ENCODE peak calls at places on chromosomes 2 and 18, in six cellular contexts. One of them, this sample, is unnamed. For H3K4me1, the result is how much of the 10 kb centered on the place peaks cover.

GRCh38 chr18:59269563-59270214 is 3.6 kb downstream of the RAX start:
- DNase-seq in body of pancreas: no peak
- DNase-seq in right atrium auricular region: no peak
- DNase-seq in tibial artery: no peak
- DNase-seq in sigmoid colon: no peak
- DNase-seq in prostate gland: no peak
- DNase-seq in this sample: no peak

GRCh38 chr18:24799176-24799575 is 338.7 kb downstream of the HRH4 start:
- DNase-seq in body of pancreas: no peak
- DNase-seq in right atrium auricular region: no peak
- DNase-seq in tibial artery: no peak
- DNase-seq in sigmoid colon: no peak
- DNase-seq in prostate gland: no peak
- DNase-seq in this sample: peak

GRCh38 chr2:807300-807699 is 130.1 kb upstream of the TMEM18 start:
- DNase-seq in body of pancreas: no peak
- DNase-seq in right atrium auricular region: no peak
- DNase-seq in tibial artery: no peak
- DNase-seq in sigmoid colon: no peak
- DNase-seq in prostate gland: no peak
- DNase-seq in this sample: no peak

GRCh38 chr2:113240915-113241911 is 37.5 kb downstream of the PAX8 start:
- DNase-seq in body of pancreas: peak
- DNase-seq in right atrium auricular region: peak
- DNase-seq in tibial artery: peak
- DNase-seq in sigmoid colon: peak
- DNase-seq in prostate gland: no peak
- DNase-seq in this sample: peak

GRCh38 chr2:101160454-101160853 is 9.3 kb upstream of the TBC1D8 start:
- DNase-seq in body of pancreas: peak
- DNase-seq in right atrium auricular region: no peak
- DNase-seq in tibial artery: no peak
- DNase-seq in sigmoid colon: no peak
- DNase-seq in prostate gland: no peak
- DNase-seq in this sample: no peak

GRCh38 chr2:7430869-7431641 is 513.8 kb downstream of the RNF144A start:
- DNase-seq in body of pancreas: peak
- DNase-seq in right atrium auricular region: no peak
- DNase-seq in tibial artery: peak
- DNase-seq in sigmoid colon: no peak
- DNase-seq in prostate gland: no peak
- DNase-seq in this sample: no peak

GRCh38 chr2:241095594-241096290 is 6.3 kb downstream of the MTERF4 start:
- DNase-seq in body of pancreas: no peak
- DNase-seq in right atrium auricular region: no peak
- DNase-seq in tibial artery: no peak
- DNase-seq in sigmoid colon: no peak
- DNase-seq in prostate gland: no peak
- DNase-seq in this sample: no peak

GRCh38 chr2:170455617-170456426 is 259.3 kb upstream of the SP5 start:
- DNase-seq in body of pancreas: no peak
- DNase-seq in right atrium auricular region: no peak
- DNase-seq in tibial artery: no peak
- DNase-seq in sigmoid colon: no peak
- DNase-seq in prostate gland: peak
- DNase-seq in this sample: no peak

GRCh38 chr2:74777161-74777900 is 56.6 kb upstream of the HK2 start:
- DNase-seq in body of pancreas: no peak
- DNase-seq in right atrium auricular region: no peak
- DNase-seq in tibial artery: no peak
- DNase-seq in sigmoid colon: no peak
- DNase-seq in prostate gland: no peak
- DNase-seq in this sample: no peak

GRCh38 chr18:61817086-61817485 is 75.7 kb downstream of the RNF152 start:
- DNase-seq in body of pancreas: no peak
- DNase-seq in right atrium auricular region: no peak
- DNase-seq in tibial artery: no peak
- DNase-seq in sigmoid colon: no peak
- DNase-seq in prostate gland: no peak
- DNase-seq in this sample: no peak

GRCh38 chr18:55113800-55114199 is 154.5 kb upstream of the CCDC68 start:
- DNase-seq in body of pancreas: no peak
- DNase-seq in right atrium auricular region: no peak
- DNase-seq in tibial artery: no peak
- DNase-seq in sigmoid colon: no peak
- DNase-seq in prostate gland: no peak
- DNase-seq in this sample: no peak

GRCh38 chr2:162301151-162301804 is 17.2 kb downstream of the IFIH1 start:
- DNase-seq in body of pancreas: peak
- DNase-seq in right atrium auricular region: no peak
- DNase-seq in tibial artery: no peak
- DNase-seq in sigmoid colon: no peak
- DNase-seq in prostate gland: peak
- DNase-seq in this sample: peak

GRCh38 chr18:12939161-12939560 is 8.7 kb upstream of the SEH1L start:
- DNase-seq in body of pancreas: no peak
- DNase-seq in right atrium auricular region: no peak
- DNase-seq in tibial artery: no peak
- DNase-seq in sigmoid colon: no peak
- DNase-seq in prostate gland: no peak
- DNase-seq in this sample: no peak

GRCh38 chr2:113138428-113139322 is 11.3 kb downstream of the IL1RN start:
- DNase-seq in body of pancreas: peak
- DNase-seq in right atrium auricular region: peak
- DNase-seq in tibial artery: no peak
- DNase-seq in sigmoid colon: no peak
- DNase-seq in prostate gland: peak
- DNase-seq in this sample: peak

GRCh38 chr2:102340778-102341177 is 14.8 kb upstream of the IL18R1 start:
- DNase-seq in body of pancreas: no peak
- DNase-seq in right atrium auricular region: no peak
- DNase-seq in tibial artery: no peak
- DNase-seq in sigmoid colon: no peak
- DNase-seq in prostate gland: no peak
- DNase-seq in this sample: no peak

GRCh38 chr2:64203131-64204005 is 59.1 kb upstream of the PELI1 start:
- DNase-seq in body of pancreas: no peak
- DNase-seq in right atrium auricular region: no peak
- DNase-seq in tibial artery: no peak
- DNase-seq in sigmoid colon: no peak
- DNase-seq in prostate gland: no peak
- DNase-seq in this sample: no peak

GRCh38 chr2:128444044-128444771 is 125.5 kb upstream of the HS6ST1 start:
- DNase-seq in body of pancreas: no peak
- DNase-seq in right atrium auricular region: peak
- DNase-seq in tibial artery: peak
- DNase-seq in sigmoid colon: peak
- DNase-seq in prostate gland: no peak
- DNase-seq in this sample: no peak

GRCh38 chr2:84900951-84901350 is 4.5 kb upstream of the TMSB10 start:
- DNase-seq in body of pancreas: no peak
- DNase-seq in right atrium auricular region: peak
- DNase-seq in tibial artery: no peak
- DNase-seq in sigmoid colon: no peak
- DNase-seq in prostate gland: no peak
- DNase-seq in this sample: no peak

GRCh38 chr2:84899181-84899580 is 6.3 kb upstream of the TMSB10 start:
- DNase-seq in body of pancreas: no peak
- DNase-seq in right atrium auricular region: no peak
- DNase-seq in tibial artery: no peak
- DNase-seq in sigmoid colon: peak
- DNase-seq in prostate gland: no peak
- DNase-seq in this sample: peak

GRCh38 chr2:84899681-84900080 is 5.8 kb upstream of the TMSB10 start:
- DNase-seq in body of pancreas: peak
- DNase-seq in right atrium auricular region: peak
- DNase-seq in tibial artery: no peak
- DNase-seq in sigmoid colon: no peak
- DNase-seq in prostate gland: no peak
- DNase-seq in this sample: no peak

GRCh38 chr2:84894758-84895520 is 10.5 kb upstream of the TMSB10 start:
- DNase-seq in body of pancreas: no peak
- DNase-seq in right atrium auricular region: no peak
- DNase-seq in tibial artery: no peak
- DNase-seq in sigmoid colon: peak
- DNase-seq in prostate gland: no peak
- DNase-seq in this sample: peak

DNA sequence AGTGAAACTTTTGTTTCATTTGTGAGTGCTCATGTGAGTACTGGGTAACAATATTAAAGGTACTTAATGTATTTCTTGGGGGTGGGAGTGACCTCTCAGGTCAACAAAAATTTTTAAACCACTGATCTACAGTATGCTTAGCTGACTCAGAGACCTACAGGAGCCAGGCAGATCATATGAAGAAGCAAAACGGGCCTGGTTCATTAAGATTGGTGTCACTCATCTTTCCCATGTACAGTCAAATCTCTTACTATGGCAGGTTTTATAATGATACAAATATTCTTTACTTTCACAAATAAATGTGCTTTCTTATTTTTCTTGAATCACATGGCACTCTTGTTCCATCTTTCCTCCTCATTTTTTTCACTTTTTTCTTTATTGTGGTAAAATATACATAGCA is 7.7 kb upstream of the TMSB10 start:
- DNase-seq in body of pancreas: no peak
- DNase-seq in right atrium auricular region: no peak
- DNase-seq in tibial artery: no peak
- DNase-seq in sigmoid colon: no peak
- DNase-seq in prostate gland: no peak
- DNase-seq in this sample: no peak
- H3K4me1 ChIP-seq in body of pancreas: under half
- H3K4me1 ChIP-seq in right atrium auricular region: under half
- H3K4me1 ChIP-seq in tibial artery: under half
- H3K4me1 ChIP-seq in sigmoid colon: under half
- H3K4me1 ChIP-seq in prostate gland: under half
- H3K4me1 ChIP-seq in this sample: under half

GRCh38 chr2:30476636-30477035 is 29.6 kb downstream of the LCLAT1 start:
- DNase-seq in body of pancreas: no peak
- DNase-seq in right atrium auricular region: no peak
- DNase-seq in tibial artery: no peak
- DNase-seq in sigmoid colon: no peak
- DNase-seq in prostate gland: no peak
- DNase-seq in this sample: no peak
- H3K27ac ChIP-seq in body of pancreas: no peak
- H3K27ac ChIP-seq in right atrium auricular region: no peak
- H3K27ac ChIP-seq in tibial artery: peak
- H3K27ac ChIP-seq in sigmoid colon: peak
- H3K27ac ChIP-seq in prostate gland: no peak
- H3K27ac ChIP-seq in this sample: no peak

GRCh38 chr2:41204315-41204714 is 752.4 kb upstream of the SLC8A1 start:
- DNase-seq in body of pancreas: no peak
- DNase-seq in right atrium auricular region: no peak
- DNase-seq in tibial artery: no peak
- DNase-seq in sigmoid colon: no peak
- DNase-seq in prostate gland: no peak
- DNase-seq in this sample: no peak

GRCh38 chr2:41197781-41198180 is 745.9 kb upstream of the SLC8A1 start:
- DNase-seq in body of pancreas: no peak
- DNase-seq in right atrium auricular region: no peak
- DNase-seq in tibial artery: no peak
- DNase-seq in sigmoid colon: no peak
- DNase-seq in prostate gland: no peak
- DNase-seq in this sample: no peak

GRCh38 chr2:41194235-41194634 is 742.3 kb upstream of the SLC8A1 start:
- DNase-seq in body of pancreas: peak
- DNase-seq in right atrium auricular region: peak
- DNase-seq in tibial artery: no peak
- DNase-seq in sigmoid colon: no peak
- DNase-seq in prostate gland: no peak
- DNase-seq in this sample: peak

GRCh38 chr2:41199320-41199719 is 747.4 kb upstream of the SLC8A1 start:
- DNase-seq in body of pancreas: no peak
- DNase-seq in right atrium auricular region: no peak
- DNase-seq in tibial artery: no peak
- DNase-seq in sigmoid colon: no peak
- DNase-seq in prostate gland: no peak
- DNase-seq in this sample: no peak
- H3K4me1 ChIP-seq in body of pancreas: under half
- H3K4me1 ChIP-seq in right atrium auricular region: under half
- H3K4me1 ChIP-seq in tibial artery: under half
- H3K4me1 ChIP-seq in sigmoid colon: under half
- H3K4me1 ChIP-seq in prostate gland: under half
- H3K4me1 ChIP-seq in this sample: under half

GRCh38 chr18:31679133-31679731 is 5.1 kb downstream of the B4GALT6 start:
- DNase-seq in body of pancreas: no peak
- DNase-seq in right atrium auricular region: no peak
- DNase-seq in tibial artery: no peak
- DNase-seq in sigmoid colon: no peak
- DNase-seq in prostate gland: no peak
- DNase-seq in this sample: no peak

GRCh38 chr18:31677592-31677991 is 6.8 kb downstream of the B4GALT6 start:
- DNase-seq in body of pancreas: no peak
- DNase-seq in right atrium auricular region: no peak
- DNase-seq in tibial artery: no peak
- DNase-seq in sigmoid colon: no peak
- DNase-seq in prostate gland: no peak
- DNase-seq in this sample: no peak

GRCh38 chr18:31678425-31678824 is 6.0 kb downstream of the B4GALT6 start:
- DNase-seq in body of pancreas: no peak
- DNase-seq in right atrium auricular region: no peak
- DNase-seq in tibial artery: no peak
- DNase-seq in sigmoid colon: no peak
- DNase-seq in prostate gland: no peak
- DNase-seq in this sample: no peak

GRCh38 chr18:31680836-31681568 is 3.4 kb downstream of the B4GALT6 start:
- DNase-seq in body of pancreas: no peak
- DNase-seq in right atrium auricular region: no peak
- DNase-seq in tibial artery: no peak
- DNase-seq in sigmoid colon: no peak
- DNase-seq in prostate gland: no peak
- DNase-seq in this sample: no peak

DNA sequence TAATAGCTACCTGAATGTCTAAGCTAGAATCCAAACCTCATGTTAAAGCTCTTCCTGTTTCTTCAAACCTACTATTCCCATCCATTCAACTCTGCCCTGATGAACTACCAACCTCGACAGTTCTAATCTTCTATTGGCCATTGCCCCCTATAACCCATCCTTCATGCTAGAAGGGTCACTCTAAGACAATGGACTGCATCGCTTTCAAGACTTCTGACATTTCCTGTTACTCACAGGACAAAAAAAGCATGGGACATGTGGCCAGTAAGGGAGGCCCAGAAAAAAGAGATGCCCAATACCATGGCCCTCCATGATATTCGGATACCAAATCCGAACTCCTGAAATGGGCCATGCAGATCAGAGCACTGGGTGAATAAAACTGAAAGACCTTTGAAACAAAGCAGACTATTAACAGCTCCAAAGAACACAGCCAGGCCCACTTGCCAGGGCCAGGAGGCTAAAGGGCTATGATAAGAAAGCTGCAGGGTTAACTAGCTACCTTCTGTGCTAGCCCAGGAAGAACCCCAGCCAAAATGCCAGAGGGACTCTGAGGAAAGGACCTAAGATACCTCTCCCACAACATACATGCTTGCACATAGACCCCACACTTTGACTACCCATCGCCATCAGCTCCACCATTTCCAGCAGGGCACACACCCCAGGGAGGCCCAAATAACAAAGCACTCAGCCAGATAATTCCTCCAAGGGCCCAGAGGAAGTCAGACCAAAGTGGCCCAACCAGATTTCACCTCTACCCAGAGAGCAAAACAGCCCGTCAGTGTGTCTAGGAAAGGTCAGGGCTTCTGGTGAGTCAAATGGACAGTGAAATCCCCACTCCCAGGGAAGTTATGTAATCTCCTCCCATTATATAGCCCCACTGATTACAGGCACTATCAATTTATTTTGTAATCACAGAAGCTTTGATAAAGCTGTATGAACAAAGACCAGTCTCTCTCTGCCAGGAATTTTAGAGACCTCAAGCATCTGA is 4.3 kb downstream of the B4GALT6 start:
- DNase-seq in body of pancreas: no peak
- DNase-seq in right atrium auricular region: no peak
- DNase-seq in tibial artery: no peak
- DNase-seq in sigmoid colon: no peak
- DNase-seq in prostate gland: no peak
- DNase-seq in this sample: no peak
- H3K27ac ChIP-seq in body of pancreas: no peak
- H3K27ac ChIP-seq in right atrium auricular region: no peak
- H3K27ac ChIP-seq in tibial artery: no peak
- H3K27ac ChIP-seq in sigmoid colon: peak
- H3K27ac ChIP-seq in prostate gland: no peak
- H3K27ac ChIP-seq in this sample: no peak